ENCODE peak calls at places on chromosomes 4 and X, in seven cellular contexts. V, T, P, G, I, R and U are unnamed samples.
A peak's percentile ranks its signal among the peaks of the same experiment; 100 is the strongest.

GRCh38 chrX:8044861-8045434 is 117.7 kb upstream of the PNPLA4 start:
- DNase-seq in G (no peak), R (no peak), V (no peak), T (no peak), I (no peak), P (no peak), U (no peak)

GRCh38 chrX:150146271-150146888 is 208.1 kb upstream of the EOLA2 start:
- DNase-seq in V (no peak), I (peak; percentile 19), T (peak; percentile 58), G (no peak), P (no peak), R (no peak), U (no peak)

GRCh38 chr4:57020467-57021101 is 41.9 kb downstream of the POLR2B start:
- DNase-seq in I (peak; percentile 87), P (peak; percentile 60), R (no peak), T (no peak), V (no peak), G (no peak), U (no peak)

GRCh38 chr4:164706675-164707074 is 47.3 kb upstream of the SMIM31 start:
- DNase-seq in V (no peak), R (no peak), T (peak; percentile 57), G (no peak), I (no peak), P (no peak), U (no peak)

GRCh38 chr4:142549726-142550463 is 296.2 kb downstream of the INPP4B start:
- DNase-seq in V (no peak), G (no peak), R (no peak), I (peak; percentile 80), T (no peak), P (peak; percentile 23), U (no peak)

GRCh38 chr4:135236035-135236434 is 1034.4 kb upstream of the PABPC4L start:
- DNase-seq in V (no peak), T (no peak), I (no peak), G (no peak), R (no peak), P (no peak), U (no peak)

GRCh38 chrX:72394518-72395163 is 88.9 kb upstream of the CITED1 start:
- DNase-seq in P (peak; percentile 52), I (peak; percentile 44), G (no peak), R (no peak), T (no peak), V (no peak), U (no peak)

GRCh38 chr4:80798082-80798481 is 232.4 kb upstream of the BMP3 start:
- DNase-seq in R (no peak), T (no peak), G (no peak), V (no peak), I (no peak), P (no peak), U (no peak)

GRCh38 chr4:155948541-155948940 is 5.1 kb downstream of the CTSO start:
- DNase-seq in I (no peak), R (no peak), V (no peak), P (no peak), G (no peak), T (no peak), U (no peak)

GRCh38 chr4:98932539-98932938 is 3.6 kb upstream of the EIF4E start:
- DNase-seq in R (no peak), I (peak; percentile 88), G (no peak), T (no peak), V (no peak), P (no peak), U (no peak)

GRCh38 chrX:108439434-108439883 is at the start of gene COL4A5:
- DNase-seq in P (peak; percentile 29), G (peak; percentile 50), V (peak; percentile 15), I (peak; percentile 73), R (no peak), T (peak; percentile 85), U (peak; percentile 30)